ENCODE peak calls at places on chromosome 16, in six cellular contexts. X is breast epithelium, I is AG10803, E is body of pancreas, P is RWPE2, O is tibial artery. F is an unnamed sample.

GRCh38 chr16:48442379-48442778 is 57.2 kb upstream of the SIAH1 start:
- DNase-seq in O (no peak), E (no peak), I (no peak), P (no peak), X (no peak), F (no peak)

GRCh38 chr16:74734361-74735161 is 33.9 kb upstream of the MLKL start:
- DNase-seq in O (no peak), P (no peak), I (no peak), X (no peak), E (no peak), F (no peak)

GRCh38 chr16:21222495-21223337 is 10.8 kb upstream of the ANKS4B start:
- DNase-seq in O (no peak), E (no peak), I (no peak), X (no peak), P (no peak), F (no peak)

GRCh38 chr16:67283039-67283825 is 3.9 kb downstream of the PLEKHG4 start:
- DNase-seq in I (peak), O (no peak), X (no peak), E (no peak), P (no peak), F (no peak)

GRCh38 chr16:56226187-56226586 is 34.9 kb downstream of the GNAO1 start:
- DNase-seq in X (no peak), E (no peak), O (peak), P (no peak), I (peak), F (no peak)

GRCh38 chr16:67198238-67198734 is 645 bp upstream of the ELMO3 start:
- DNase-seq in P (peak), I (peak), O (no peak), X (no peak), E (peak), F (no peak)

GRCh38 chr16:21611178-21611545 is 11.8 kb downstream of the METTL9 start:
- DNase-seq in O (no peak), E (no peak), P (no peak), I (peak), X (no peak), F (no peak)

GRCh38 chr16:63461248-63461841 is 1425.1 kb upstream of the CDH8 start:
- DNase-seq in X (no peak), P (no peak), O (no peak), E (no peak), I (peak), F (peak)

GRCh38 chr16:84166796-84167695 is 19.8 kb downstream of the TAF1C start:
- DNase-seq in E (no peak), O (no peak), X (no peak), I (no peak), P (no peak), F (no peak)

GRCh38 chr16:20336955-20337354 is 9.6 kb upstream of the GP2 start:
- DNase-seq in I (no peak), O (no peak), E (no peak), X (no peak), P (no peak), F (no peak)

GRCh38 chr16:81170824-81171223 is 67.7 kb upstream of the BCO1 start:
- DNase-seq in O (no peak), E (no peak), I (no peak), X (no peak), P (no peak), F (peak)

GRCh38 chr16:81179219-81179618 is 59.3 kb upstream of the BCO1 start:
- DNase-seq in X (no peak), I (no peak), P (no peak), O (no peak), E (no peak), F (no peak)

GRCh38 chr16:81175325-81175891 is 63.1 kb upstream of the BCO1 start:
- DNase-seq in E (no peak), X (no peak), O (no peak), P (no peak), I (peak), F (no peak)

GRCh38 chr16:81172769-81173658 is 65.5 kb upstream of the BCO1 start:
- DNase-seq in X (no peak), E (no peak), P (no peak), I (no peak), O (no peak), F (no peak)

GRCh38 chr16:81174644-81175324 is 63.7 kb upstream of the BCO1 start:
- DNase-seq in I (peak), P (no peak), X (no peak), E (no peak), O (no peak), F (no peak)
- TF ChIP-seq CTCF in I (no peak), P (no peak), X (no peak), E (no peak), O (no peak), F (no peak)

GRCh38 chr16:3087836-3088235 is 11.3 kb downstream of the ZSCAN10 start:
- DNase-seq in O (no peak), X (no peak), P (no peak), I (no peak), E (no peak), F (no peak)

GRCh38 chr16:3086596-3087242 is 12.4 kb downstream of the ZSCAN10 start:
- DNase-seq in I (no peak), P (peak), O (no peak), X (no peak), E (no peak), F (no peak)

GRCh38 chr16:3088450-3088849 is 10.6 kb downstream of the ZSCAN10 start:
- DNase-seq in O (no peak), X (no peak), I (no peak), P (no peak), E (no peak), F (no peak)

GRCh38 chr16:3085868-3086595 is 13.1 kb downstream of the ZSCAN10 start:
- DNase-seq in I (no peak), E (no peak), X (no peak), O (no peak), P (peak), F (no peak)

DNA sequence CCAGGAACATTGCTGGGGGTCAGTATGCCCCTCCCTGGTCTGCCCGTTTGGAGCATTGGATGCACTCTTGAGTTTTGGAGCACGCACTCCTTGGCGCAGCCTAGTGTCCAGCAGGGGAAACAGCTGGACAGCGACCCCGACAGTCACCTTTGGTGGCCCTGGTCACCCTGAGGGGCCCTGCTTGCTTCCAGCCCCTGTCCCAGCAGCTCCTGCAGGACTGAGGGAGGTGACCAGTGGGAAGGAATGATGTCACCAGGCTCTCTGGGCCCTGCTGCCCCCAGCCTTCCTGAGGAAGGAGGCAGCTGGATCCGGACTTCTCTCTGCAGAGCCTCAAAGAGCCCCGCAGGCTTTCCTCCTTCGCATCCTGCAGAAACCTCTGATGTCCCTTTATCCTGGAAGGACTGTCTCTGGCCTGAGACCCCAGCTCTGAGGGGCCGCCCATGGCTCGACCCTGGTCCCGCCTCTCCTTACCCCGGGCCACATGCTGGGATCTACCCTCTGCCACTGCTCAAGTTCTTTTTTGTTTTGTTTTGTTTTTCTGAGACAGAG is 11.8 kb downstream of the ZSCAN10 start:
- DNase-seq in E (no peak), I (no peak), P (no peak), X (no peak), O (no peak), F (no peak)
- TF ChIP-seq CTCF in E (no peak), I (no peak), P (no peak), X (no peak), O (no peak), F (peak)

GRCh38 chr16:60686824-60687223 is 1349.4 kb downstream of the CDH8 start:
- DNase-seq in I (no peak), X (no peak), P (no peak), O (no peak), E (no peak), F (no peak)
- TF ChIP-seq CTCF in I (no peak), X (no peak), P (no peak), O (no peak), E (no peak), F (peak)

GRCh38 chr16:12907670-12908233 is 6.4 kb downstream of the SHISA9 start:
- DNase-seq in I (no peak), X (no peak), E (no peak), P (no peak), O (no peak), F (no peak)
- TF ChIP-seq CTCF in I (peak), X (no peak), E (no peak), P (no peak), O (no peak), F (peak)

DNA sequence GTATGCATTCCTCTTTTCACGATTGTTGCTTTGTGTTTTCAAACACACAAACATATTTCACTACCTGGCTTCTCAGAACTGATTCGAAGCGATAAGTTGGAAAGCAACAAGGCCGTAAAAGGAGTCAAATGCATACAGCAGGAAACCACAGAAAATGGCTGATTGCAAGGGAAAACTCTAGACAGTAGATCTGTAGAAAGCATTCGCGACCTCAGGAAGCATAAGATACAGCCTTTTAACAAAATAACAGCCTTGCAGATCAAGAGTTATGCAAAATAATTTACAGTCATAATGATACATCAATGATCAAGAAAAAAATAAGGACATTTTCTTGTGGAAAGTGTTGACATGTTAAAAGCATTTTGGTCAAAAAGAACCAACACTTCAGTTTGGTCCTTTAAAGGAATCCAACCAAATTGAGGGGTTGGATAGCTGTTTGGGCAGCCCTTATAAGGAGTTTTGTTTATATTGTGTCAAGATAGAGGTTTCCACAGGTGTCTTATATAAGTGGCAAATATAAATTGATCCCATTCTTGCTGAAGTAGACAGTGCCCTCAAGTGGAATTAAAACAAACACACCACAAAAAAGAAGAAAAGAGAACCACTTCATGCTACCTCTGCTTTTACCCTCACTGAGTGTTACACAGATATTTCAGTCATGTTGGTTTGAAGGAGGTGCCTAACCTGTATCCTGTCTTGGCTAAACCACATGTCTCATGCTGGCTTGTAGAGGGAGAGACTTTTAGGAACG is 5.5 kb downstream of the CYLD start:
- DNase-seq in I (no peak), P (no peak), X (no peak), E (no peak), O (no peak), F (no peak)
- TF ChIP-seq CTCF in I (no peak), P (peak), X (peak), E (peak), O (peak), F (peak)

DNA sequence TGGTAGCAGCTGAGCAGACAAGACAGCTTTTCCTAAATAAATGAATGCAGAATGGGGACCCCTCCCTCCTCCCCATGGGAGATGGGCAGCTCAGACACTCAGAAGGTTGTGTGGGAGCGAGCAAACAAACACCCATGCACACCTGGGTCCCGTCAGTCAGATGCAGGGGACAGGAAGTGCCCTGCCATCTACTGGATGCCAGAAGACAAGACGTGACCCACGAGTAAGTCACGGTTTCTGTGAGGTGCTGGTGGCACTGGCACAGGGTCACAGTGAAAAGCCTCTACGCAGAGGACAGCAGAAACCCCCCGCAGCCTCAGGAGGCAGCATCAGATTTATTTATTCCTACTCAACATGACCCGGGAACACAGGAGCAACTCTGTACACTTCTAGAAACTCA is 8.4 kb downstream of the HBQ1 start:
- DNase-seq in O (no peak), P (no peak), X (no peak), E (no peak), I (no peak), F (no peak)
- TF ChIP-seq CTCF in O (no peak), P (peak), X (no peak), E (no peak), I (no peak), F (peak)